ENCODE peak calls at places on chromosomes 2 and 18, in five cellular contexts. U is neural crest cell, H is GM12864, E is heart right ventricle, I is WERI-Rb-1. P is an unnamed sample.

GRCh38 chr2:187499941-187500532 is 52.0 kb upstream of the CALCRL start:
- DNase-seq in U (peak), H (peak), E (peak), I (peak), P (peak)

GRCh38 chr2:240889601-240890560 is 6.1 kb downstream of the MAB21L4 start:
- DNase-seq in U (no peak), H (no peak), E (no peak), I (no peak), P (no peak)

GRCh38 chr2:239916205-239917127 is 108.7 kb downstream of the NDUFA10 start:
- DNase-seq in U (no peak), H (no peak), E (peak), I (no peak), P (no peak)

GRCh38 chr2:214830794-214831346 is 21.4 kb upstream of the BARD1 start:
- DNase-seq in U (no peak), H (no peak), E (no peak), I (peak), P (no peak)

GRCh38 chr2:199659207-199659606 is 191.8 kb downstream of the FTCDNL1 start:
- DNase-seq in U (peak), H (no peak), E (peak), I (peak), P (no peak)

GRCh38 chr2:110157153-110157793 is 41.7 kb upstream of the MALL start:
- DNase-seq in U (no peak), H (peak), E (peak), I (no peak), P (peak)

GRCh38 chr2:217924346-217924901 is 78.4 kb downstream of the TNS1 start:
- DNase-seq in U (no peak), H (no peak), E (no peak), I (no peak), P (no peak)

GRCh38 chr2:88554189-88554588 is 73.1 kb downstream of the EIF2AK3 start:
- DNase-seq in U (no peak), H (no peak), E (no peak), I (no peak), P (no peak)

GRCh38 chr18:13639196-13639595 is 87.2 kb downstream of the FAM210A start:
- DNase-seq in U (no peak), H (no peak), E (peak), I (no peak), P (no peak)

GRCh38 chr2:131094655-131095281 is 1.5 kb upstream of the FAM168B start:
- DNase-seq in U (no peak), H (no peak), E (no peak), I (no peak), P (no peak)

GRCh38 chr2:173884403-173884802 is 80.8 kb downstream of the SP3 start:
- DNase-seq in U (no peak), H (no peak), E (peak), I (peak), P (no peak)

GRCh38 chr2:115292742-115293141 is 850.3 kb downstream of the DPP10 start:
- DNase-seq in U (no peak), H (no peak), E (no peak), I (no peak), P (no peak)

GRCh38 chr2:50575232-50575631 is 456.7 kb downstream of the NRXN1 start:
- DNase-seq in U (no peak), H (no peak), E (no peak), I (no peak), P (no peak)

GRCh38 chr18:3612315-3612714 is 162.3 kb downstream of the TGIF1 start:
- DNase-seq in U (no peak), H (no peak), E (no peak), I (no peak), P (no peak)

GRCh38 chr2:152648336-152648735 is 68.9 kb downstream of the PRPF40A start:
- DNase-seq in U (no peak), H (no peak), E (no peak), I (no peak), P (no peak)
- TF ChIP-seq CTCF in U (peak), H (no peak), E (peak), I (no peak), P (no peak)

DNA sequence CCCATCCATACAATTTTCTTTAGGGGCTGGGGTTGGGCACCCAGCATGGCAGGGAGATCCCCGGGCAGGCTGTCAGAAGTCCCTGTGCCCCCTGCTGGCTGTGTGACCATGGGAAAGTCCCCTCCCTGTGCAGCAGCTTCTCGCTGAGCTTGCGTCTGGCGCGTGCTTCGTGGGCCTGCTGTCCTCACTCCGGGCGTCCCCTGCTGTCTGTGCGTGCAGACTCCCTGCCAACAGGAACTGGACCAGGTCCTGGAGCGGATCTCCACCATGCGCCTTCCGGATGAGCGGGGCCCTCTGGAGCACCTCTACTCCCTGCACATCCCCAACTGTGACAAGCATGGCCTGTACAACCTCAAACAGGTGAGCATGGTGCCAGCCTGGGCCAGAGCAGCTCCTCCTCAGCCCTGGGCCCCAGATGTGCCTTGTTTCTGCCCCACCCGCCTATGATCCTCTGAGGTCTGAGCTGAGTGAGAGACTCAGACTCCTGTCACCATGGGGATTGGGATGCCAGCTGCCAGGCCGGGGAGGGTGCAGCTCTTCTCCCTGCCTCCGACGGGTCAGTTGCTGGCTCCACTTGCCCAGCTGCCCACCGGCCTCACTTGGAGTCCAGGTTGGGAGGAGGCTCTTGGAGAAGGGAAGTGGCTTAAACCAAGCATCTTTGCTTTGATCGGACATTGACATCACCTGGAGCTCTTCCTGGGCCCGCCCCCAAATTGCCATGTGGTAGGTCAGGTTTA is 28.6 kb downstream of the IGFBP2 start:
- DNase-seq in U (no peak), H (no peak), E (no peak), I (peak), P (no peak)
- TF ChIP-seq CTCF in U (no peak), H (peak), E (peak), I (peak), P (peak)

GRCh38 chr2:210899131-210899530 is 342.7 kb downstream of the CPS1 start:
- DNase-seq in U (no peak), H (no peak), E (no peak), I (no peak), P (no peak)

GRCh38 chr2:210895132-210895531 is 338.7 kb downstream of the CPS1 start:
- DNase-seq in U (no peak), H (no peak), E (no peak), I (peak), P (no peak)
- TF ChIP-seq CTCF in U (no peak), H (no peak), E (no peak), I (peak), P (no peak)

DNA sequence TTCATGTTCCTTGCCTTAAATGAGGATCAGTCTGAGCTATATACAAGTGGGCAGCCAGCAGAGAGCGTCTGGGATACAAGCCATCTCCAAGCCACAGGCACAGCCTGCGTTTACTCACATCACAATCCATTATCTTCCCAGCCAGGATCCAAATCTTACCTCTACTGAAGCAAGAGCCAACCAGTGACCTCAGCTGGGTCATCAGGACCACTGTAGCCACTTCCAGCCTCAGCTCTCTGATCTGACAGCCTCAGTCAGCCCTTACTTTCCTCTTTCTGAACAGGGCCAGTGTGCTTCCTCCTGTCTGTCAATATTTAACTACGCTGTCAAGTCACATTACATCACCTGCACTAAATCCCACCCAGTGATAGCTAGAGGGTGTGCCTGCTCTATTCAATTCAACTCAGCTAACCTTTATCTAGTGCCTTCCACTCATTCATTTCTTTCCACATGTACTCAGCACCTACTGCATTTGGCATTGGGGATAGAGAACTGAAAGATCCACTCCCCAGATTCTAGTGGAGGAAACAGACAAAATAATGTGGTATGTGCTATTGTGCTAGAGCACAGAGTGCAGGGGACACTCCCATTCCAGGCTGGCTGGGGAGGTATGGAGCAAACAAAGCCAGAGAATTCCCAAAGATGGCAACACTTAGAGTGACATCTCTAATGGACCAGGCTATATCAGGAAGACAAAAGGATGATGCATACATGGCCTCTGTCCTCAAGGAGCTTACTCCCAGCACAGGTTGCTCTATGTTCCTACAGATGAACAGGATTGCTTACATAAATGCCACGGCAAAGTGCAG is 146.5 kb downstream of the NCKAP5 start:
- DNase-seq in U (no peak), H (no peak), E (peak), I (peak), P (peak)
- TF ChIP-seq CTCF in U (no peak), H (no peak), E (peak), I (peak), P (no peak)

DNA sequence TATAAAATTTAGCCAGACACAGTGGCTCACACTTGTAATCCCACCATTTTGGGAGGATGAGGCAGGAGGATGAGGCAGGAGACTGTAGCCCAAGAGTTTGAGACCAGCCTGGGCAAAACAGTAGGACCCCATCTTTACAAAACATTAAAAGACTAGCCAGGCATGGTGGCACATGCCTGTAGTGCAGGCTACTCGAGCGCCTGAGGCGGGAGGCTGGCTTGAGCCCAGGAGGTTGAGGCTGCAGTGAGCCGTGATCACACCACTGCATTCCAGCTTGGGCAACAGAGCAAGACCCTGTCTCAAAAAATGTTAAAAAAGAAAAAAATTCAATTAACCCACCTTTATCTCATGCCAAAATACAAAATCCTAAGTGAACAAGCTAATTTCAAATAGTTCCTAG is 4.0 kb downstream of the REV1 start:
- DNase-seq in U (no peak), H (no peak), E (no peak), I (no peak), P (no peak)
- TF ChIP-seq CTCF in U (no peak), H (no peak), E (no peak), I (no peak), P (no peak)

P was measured in GM10248.